ENCODE peak calls at places on chromosomes 7 and 10, in seven cellular contexts. D, H, X, U, P, W and G are unnamed samples.

GRCh38 chr10:13788701-13789447 is 202.1 kb downstream of the PRPF18 start:
- DNase-seq in D (peak), H (peak), X (peak), U (no peak), P (no peak), W (no peak), G (no peak)

GRCh38 chr7:18700147-18700546 is 204.6 kb downstream of the HDAC9 start:
- DNase-seq in D (no peak), H (no peak), X (peak), U (no peak), P (no peak), W (no peak), G (no peak)

GRCh38 chr7:24025094-24025493 is 258.9 kb upstream of the NPY start:
- DNase-seq in D (no peak), H (no peak), X (peak), U (no peak), P (no peak), W (no peak), G (no peak)

GRCh38 chr10:113550365-113550764 is 2.5 kb upstream of the HABP2 start:
- DNase-seq in D (no peak), H (no peak), X (no peak), U (no peak), P (no peak), W (no peak), G (no peak)

GRCh38 chr10:25902002-25902401 is 32.0 kb upstream of the MYO3A start:
- DNase-seq in D (no peak), H (no peak), X (no peak), U (no peak), P (no peak), W (no peak), G (no peak)

GRCh38 chr10:113552723-113553122 is at the start of gene HABP2:
- DNase-seq in D (no peak), H (no peak), X (no peak), U (no peak), P (no peak), W (no peak), G (no peak)

GRCh38 chr10:61284222-61284890 is 168.8 kb downstream of the TMEM26 start:
- DNase-seq in D (no peak), H (peak), X (peak), U (no peak), P (peak), W (no peak), G (peak)

GRCh38 chr7:86963599-86964230 is 95.7 kb downstream of the ELAPOR2 start:
- DNase-seq in D (no peak), H (no peak), X (no peak), U (no peak), P (no peak), W (no peak), G (no peak)

GRCh38 chr7:102018876-102019275 is 201.4 kb downstream of the CUX1 start:
- DNase-seq in D (no peak), H (no peak), X (no peak), U (no peak), P (no peak), W (no peak), G (no peak)

GRCh38 chr7:35624299-35625186 is 70.4 kb downstream of the HERPUD2 start:
- DNase-seq in D (no peak), H (peak), X (peak), U (no peak), P (peak), W (peak), G (no peak)

GRCh38 chr10:46550076-46550790 is 6.2 kb downstream of the GPRIN2 start:
- DNase-seq in D (no peak), H (no peak), X (no peak), U (no peak), P (no peak), W (no peak), G (no peak)

GRCh38 chr10:117411440-117412428 is 36.5 kb upstream of the PDZD8 start:
- DNase-seq in D (no peak), H (no peak), X (no peak), U (no peak), P (no peak), W (no peak), G (no peak)

GRCh38 chr10:14686356-14686755 is 88.3 kb downstream of the FAM107B start:
- DNase-seq in D (no peak), H (peak), X (no peak), U (no peak), P (no peak), W (no peak), G (no peak)